ENCODE peak calls at places on chromosomes 4 and X, in nine cellular contexts. W, A, S, N, E, M, K, G and J are unnamed samples.

GRCh38 chr4:123939621-123940020 is 543.0 kb downstream of the SPRY1 start:
- DNase-seq in S (no peak), N (no peak), G (no peak), M (no peak), W (no peak), A (no peak), E (no peak), K (peak; percentile 63), J (no peak)

GRCh38 chr4:153345011-153345981 is 808 bp downstream of the MND1 start:
- DNase-seq in K (no peak), A (peak; percentile 78), W (peak; percentile 12), N (no peak), G (peak; percentile 54), E (no peak), M (peak; percentile 24), S (peak; percentile 18), J (no peak)

GRCh38 chrX:132758778-132759177 is 199.7 kb downstream of the HS6ST2 start:
- DNase-seq in E (no peak), A (no peak), N (no peak), G (no peak), S (no peak), K (no peak), W (no peak), M (no peak), J (no peak)

GRCh38 chrX:1531106-1531890 is 5.7 kb downstream of the P2RY8 start:
- DNase-seq in W (no peak), G (no peak), S (no peak), A (no peak), M (no peak), E (no peak), K (no peak), N (no peak), J (no peak)

GRCh38 chrX:102720237-102721168 is at the start of gene GPRASP3:
- DNase-seq in S (peak; percentile 70), M (peak; percentile 85), G (peak; percentile 81), N (peak; percentile 72), W (no peak), A (peak; percentile 49), E (peak; percentile 76), K (no peak), J (no peak)

GRCh38 chrX:105567046-105567445 is 255.3 kb upstream of the NRK start:
- DNase-seq in W (no peak), K (no peak), A (no peak), S (no peak), N (no peak), M (no peak), E (no peak), G (no peak), J (no peak)

GRCh38 chrX:47351706-47352105 is 18.7 kb upstream of the ZNF157 start:
- DNase-seq in K (peak; percentile 1), A (no peak), E (no peak), S (no peak), N (no peak), M (no peak), W (no peak), G (no peak), J (no peak)

GRCh38 chr4:153333874-153334273 is 10.6 kb upstream of the MND1 start:
- DNase-seq in S (no peak), A (no peak), W (no peak), K (no peak), N (no peak), M (no peak), G (no peak), E (no peak), J (no peak)

GRCh38 chr4:55781809-55782208 is 37.8 kb upstream of the EXOC1L start:
- DNase-seq in W (no peak), S (no peak), K (no peak), N (no peak), G (peak; percentile 27), A (no peak), M (no peak), E (no peak), J (no peak)

GRCh38 chr4:26279446-26279845 is 41.4 kb upstream of the RBPJ start:
- DNase-seq in A (no peak), K (no peak), N (no peak), S (no peak), G (no peak), E (no peak), M (no peak), W (no peak), J (no peak)

GRCh38 chrX:21926527-21927278 is 13.8 kb upstream of the SMS start:
- DNase-seq in M (no peak), E (no peak), W (no peak), A (peak; percentile 68), N (no peak), S (no peak), K (peak; percentile 86), G (no peak), J (no peak)

GRCh38 chr4:110840221-110840654 is 217.4 kb upstream of the PITX2 start:
- DNase-seq in A (no peak), S (no peak), N (no peak), E (no peak), M (no peak), W (no peak), K (no peak), G (no peak), J (no peak)

GRCh38 chrX:119222932-119223331 is 13.2 kb upstream of the PGRMC1 start:
- DNase-seq in A (no peak), E (no peak), N (no peak), W (no peak), K (no peak), G (no peak), M (no peak), S (no peak), J (no peak)

GRCh38 chr4:12852338-12853307 is 631.5 kb downstream of the RAB28 start:
- DNase-seq in K (no peak), G (peak; percentile 17), N (no peak), E (no peak), A (peak; percentile 77), M (no peak), S (no peak), W (no peak), J (no peak)

GRCh38 chr4:164529486-164529885 is 224.4 kb upstream of the SMIM31 start:
- DNase-seq in N (no peak), G (no peak), S (no peak), E (no peak), M (no peak), A (no peak), W (no peak), K (no peak), J (no peak)

GRCh38 chr4:11328401-11328800 is 100.3 kb downstream of the HS3ST1 start:
- DNase-seq in G (no peak), M (peak; percentile 57), W (no peak), K (no peak), N (no peak), A (no peak), E (no peak), S (no peak), J (no peak)

GRCh38 chr4:11323771-11324170 is 104.9 kb downstream of the HS3ST1 start:
- DNase-seq in E (no peak), S (no peak), W (no peak), M (no peak), A (no peak), K (no peak), G (no peak), N (no peak), J (no peak)
- TF ChIP-seq CTCF in E (no peak), S (no peak), W (no peak), M (no peak), A (no peak), K (no peak), G (no peak), N (no peak), J (no peak)

DNA sequence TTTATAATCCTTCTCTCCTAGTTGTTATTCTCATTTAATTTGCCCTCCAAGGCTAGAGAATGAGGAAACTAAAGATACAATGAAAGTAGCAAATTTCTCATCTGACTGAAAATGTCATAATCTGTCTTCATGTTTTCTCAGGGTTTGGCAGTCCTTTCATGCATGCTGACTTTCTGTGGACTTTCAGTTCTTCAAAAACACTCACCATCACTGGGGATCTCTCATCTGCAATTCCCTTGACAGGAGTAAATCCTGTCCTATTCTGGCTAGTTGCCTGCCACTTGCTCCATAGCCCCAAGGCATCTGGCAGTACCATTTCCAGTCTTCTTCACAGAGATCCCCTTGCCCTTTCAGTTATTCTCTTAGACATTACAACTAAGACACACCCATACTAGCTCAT is 449.8 kb upstream of the KLHL4 start:
- DNase-seq in M (no peak), S (no peak), W (no peak), N (no peak), E (no peak), K (no peak), G (no peak), A (no peak), J (no peak)
- TF ChIP-seq CTCF in M (no peak), S (no peak), W (no peak), N (no peak), E (no peak), K (no peak), G (no peak), A (no peak), J (no peak)

DNA sequence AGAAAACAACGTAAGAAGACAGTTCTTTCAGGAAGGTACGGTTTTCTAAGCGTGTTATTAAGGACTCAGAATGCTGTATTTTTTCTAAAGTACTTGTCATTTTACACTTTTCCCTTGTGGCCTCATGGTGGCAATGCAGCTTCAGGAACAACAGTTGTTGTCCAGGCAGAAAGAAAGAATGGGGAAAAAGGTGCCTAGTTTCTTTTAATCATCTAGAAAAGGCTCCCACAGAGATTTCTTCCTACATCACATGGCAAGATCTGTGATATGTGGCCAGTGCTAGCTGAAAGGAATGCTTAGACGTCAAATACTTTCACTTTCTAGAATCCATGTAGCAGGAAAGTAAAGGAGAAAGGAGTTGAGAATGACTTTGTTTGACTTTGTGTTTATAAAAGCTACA is 49.0 kb upstream of the TRAM1L1 start:
- DNase-seq in M (peak; percentile 17), W (no peak), G (no peak), E (no peak), K (peak; percentile 41), N (no peak), S (no peak), A (peak; percentile 65), J (no peak)
- TF ChIP-seq CTCF in M (peak; percentile 76), W (peak; percentile 74), G (peak; percentile 31), E (peak; percentile 32), K (peak; percentile 44), N (peak; percentile 31), S (peak; percentile 34), A (peak; percentile 58), J (peak; percentile 79)

GRCh38 chr4:53676402-53676871 is 85.2 kb upstream of the LNX1 start:
- DNase-seq in S (no peak), M (no peak), K (peak; percentile 53), A (no peak), W (no peak), N (no peak), E (no peak), G (no peak), J (no peak)

GRCh38 chr4:53682908-53683307 is 91.6 kb upstream of the LNX1 start:
- DNase-seq in G (no peak), E (no peak), A (no peak), K (no peak), S (no peak), M (no peak), W (no peak), N (no peak), J (no peak)

GRCh38 chr4:53680588-53680987 is 89.3 kb upstream of the LNX1 start:
- DNase-seq in S (no peak), N (no peak), M (no peak), W (no peak), E (no peak), A (no peak), K (no peak), G (no peak), J (no peak)

GRCh38 chr4:53682196-53682595 is 90.9 kb upstream of the LNX1 start:
- DNase-seq in A (no peak), K (peak; percentile 54), N (no peak), S (no peak), E (no peak), M (no peak), G (no peak), W (no peak), J (no peak)

GRCh38 chr4:53680168-53680567 is 88.9 kb upstream of the LNX1 start:
- DNase-seq in S (no peak), W (no peak), E (no peak), K (no peak), A (no peak), M (no peak), G (no peak), N (no peak), J (no peak)
- TF ChIP-seq CTCF in S (no peak), W (no peak), E (no peak), K (no peak), A (no peak), M (no peak), G (no peak), N (no peak), J (no peak)